ENCODE peak calls at places on chromosomes 4 and X, in nine cellular contexts. One of them, this sample, is unnamed.

GRCh38 chr4:57916479-57916878 is 806.3 kb upstream of the IGFBP7 start:
- DNase-seq in hippocampal formation: no peak
- DNase-seq in CD4-positive, alpha-beta T cell: no peak
- DNase-seq in activated gamma-delta T cell treated with Interleukin-2 at 50 U/mL for 16 hours: no peak
- DNase-seq in stimulated activated naive CD4-positive, alpha-beta T cell: no peak
- DNase-seq in choroid plexus epithelial cell: no peak
- DNase-seq in neural crest cell: no peak
- DNase-seq in stomach: no peak
- DNase-seq in GM04504: no peak
- DNase-seq in this sample: no peak

GRCh38 chrX:94908171-94908570 is 1234.2 kb downstream of the FAM133A start:
- DNase-seq in hippocampal formation: no peak
- DNase-seq in CD4-positive, alpha-beta T cell: no peak
- DNase-seq in activated gamma-delta T cell treated with Interleukin-2 at 50 U/mL for 16 hours: no peak
- DNase-seq in stimulated activated naive CD4-positive, alpha-beta T cell: no peak
- DNase-seq in choroid plexus epithelial cell: no peak
- DNase-seq in neural crest cell: no peak
- DNase-seq in stomach: no peak
- DNase-seq in GM04504: no peak
- DNase-seq in this sample: no peak

GRCh38 chr4:139515531-139515958 is 40.5 kb downstream of the SETD7 start:
- DNase-seq in hippocampal formation: no peak
- DNase-seq in CD4-positive, alpha-beta T cell: no peak
- DNase-seq in activated gamma-delta T cell treated with Interleukin-2 at 50 U/mL for 16 hours: no peak
- DNase-seq in stimulated activated naive CD4-positive, alpha-beta T cell: no peak
- DNase-seq in choroid plexus epithelial cell: no peak
- DNase-seq in neural crest cell: no peak
- DNase-seq in stomach: no peak
- DNase-seq in GM04504: no peak
- DNase-seq in this sample: no peak

GRCh38 chrX:3143043-3143799 is 102.0 kb downstream of the ARSF start:
- DNase-seq in hippocampal formation: no peak
- DNase-seq in CD4-positive, alpha-beta T cell: no peak
- DNase-seq in activated gamma-delta T cell treated with Interleukin-2 at 50 U/mL for 16 hours: no peak
- DNase-seq in stimulated activated naive CD4-positive, alpha-beta T cell: no peak
- DNase-seq in choroid plexus epithelial cell: no peak
- DNase-seq in neural crest cell: no peak
- DNase-seq in stomach: no peak
- DNase-seq in GM04504: no peak
- DNase-seq in this sample: no peak

GRCh38 chr4:81550005-81550896 is 78.5 kb upstream of the RASGEF1B start:
- DNase-seq in hippocampal formation: no peak
- DNase-seq in CD4-positive, alpha-beta T cell: no peak
- DNase-seq in activated gamma-delta T cell treated with Interleukin-2 at 50 U/mL for 16 hours: no peak
- DNase-seq in stimulated activated naive CD4-positive, alpha-beta T cell: no peak
- DNase-seq in choroid plexus epithelial cell: peak; percentile 5
- DNase-seq in neural crest cell: no peak
- DNase-seq in stomach: no peak
- DNase-seq in GM04504: no peak
- DNase-seq in this sample: no peak

GRCh38 chr4:40484346-40484745 is 145.3 kb downstream of the RBM47 start:
- DNase-seq in hippocampal formation: no peak
- DNase-seq in CD4-positive, alpha-beta T cell: no peak
- DNase-seq in activated gamma-delta T cell treated with Interleukin-2 at 50 U/mL for 16 hours: no peak
- DNase-seq in stimulated activated naive CD4-positive, alpha-beta T cell: no peak
- DNase-seq in choroid plexus epithelial cell: no peak
- DNase-seq in neural crest cell: no peak
- DNase-seq in stomach: no peak
- DNase-seq in GM04504: no peak
- DNase-seq in this sample: no peak

GRCh38 chr4:165600959-165601674 is 222.3 kb downstream of the CPE start:
- DNase-seq in hippocampal formation: no peak
- DNase-seq in CD4-positive, alpha-beta T cell: no peak
- DNase-seq in activated gamma-delta T cell treated with Interleukin-2 at 50 U/mL for 16 hours: no peak
- DNase-seq in stimulated activated naive CD4-positive, alpha-beta T cell: no peak
- DNase-seq in choroid plexus epithelial cell: no peak
- DNase-seq in neural crest cell: no peak
- DNase-seq in stomach: no peak
- DNase-seq in GM04504: no peak
- DNase-seq in this sample: no peak

GRCh38 chr4:113355550-113356371 is 306.3 kb downstream of the ANK2 start:
- DNase-seq in hippocampal formation: peak; percentile 17
- DNase-seq in CD4-positive, alpha-beta T cell: peak; percentile 35
- DNase-seq in activated gamma-delta T cell treated with Interleukin-2 at 50 U/mL for 16 hours: peak; percentile 48
- DNase-seq in stimulated activated naive CD4-positive, alpha-beta T cell: no peak
- DNase-seq in choroid plexus epithelial cell: peak; percentile 83
- DNase-seq in neural crest cell: no peak
- DNase-seq in stomach: no peak
- DNase-seq in GM04504: peak; percentile 76
- DNase-seq in this sample: peak; percentile 13

GRCh38 chr4:138522366-138522765 is 280.2 kb upstream of the SLC7A11 start:
- DNase-seq in hippocampal formation: no peak
- DNase-seq in CD4-positive, alpha-beta T cell: no peak
- DNase-seq in activated gamma-delta T cell treated with Interleukin-2 at 50 U/mL for 16 hours: no peak
- DNase-seq in stimulated activated naive CD4-positive, alpha-beta T cell: no peak
- DNase-seq in choroid plexus epithelial cell: peak; percentile 71
- DNase-seq in neural crest cell: no peak
- DNase-seq in stomach: no peak
- DNase-seq in GM04504: no peak
- DNase-seq in this sample: no peak

GRCh38 chr4:15234101-15234500 is 193.7 kb upstream of the C1QTNF7 start:
- DNase-seq in hippocampal formation: no peak
- DNase-seq in CD4-positive, alpha-beta T cell: no peak
- DNase-seq in activated gamma-delta T cell treated with Interleukin-2 at 50 U/mL for 16 hours: no peak
- DNase-seq in stimulated activated naive CD4-positive, alpha-beta T cell: no peak
- DNase-seq in choroid plexus epithelial cell: peak; percentile 89
- DNase-seq in neural crest cell: no peak
- DNase-seq in stomach: no peak
- DNase-seq in GM04504: peak; percentile 64
- DNase-seq in this sample: no peak

GRCh38 chrX:51420610-51421009 is 75.8 kb downstream of the NUDT11 start:
- DNase-seq in hippocampal formation: no peak
- DNase-seq in CD4-positive, alpha-beta T cell: no peak
- DNase-seq in activated gamma-delta T cell treated with Interleukin-2 at 50 U/mL for 16 hours: peak; percentile 28
- DNase-seq in stimulated activated naive CD4-positive, alpha-beta T cell: no peak
- DNase-seq in choroid plexus epithelial cell: peak; percentile 60
- DNase-seq in neural crest cell: peak; percentile 28
- DNase-seq in stomach: no peak
- DNase-seq in GM04504: peak; percentile 8
- DNase-seq in this sample: peak; percentile 16

GRCh38 chr4:112604590-112604989 is 32.1 kb downstream of the ZGRF1 start:
- DNase-seq in hippocampal formation: peak; percentile 11
- DNase-seq in CD4-positive, alpha-beta T cell: peak; percentile 12
- DNase-seq in activated gamma-delta T cell treated with Interleukin-2 at 50 U/mL for 16 hours: peak; percentile 21
- DNase-seq in stimulated activated naive CD4-positive, alpha-beta T cell: peak; percentile 1
- DNase-seq in choroid plexus epithelial cell: peak; percentile 84
- DNase-seq in neural crest cell: peak; percentile 52
- DNase-seq in stomach: no peak
- DNase-seq in GM04504: peak; percentile 37
- DNase-seq in this sample: peak; percentile 17

GRCh38 chrX:47991263-47992092 is 12.3 kb downstream of the ZNF182 start:
- DNase-seq in hippocampal formation: no peak
- DNase-seq in CD4-positive, alpha-beta T cell: no peak
- DNase-seq in activated gamma-delta T cell treated with Interleukin-2 at 50 U/mL for 16 hours: no peak
- DNase-seq in stimulated activated naive CD4-positive, alpha-beta T cell: peak; percentile 5
- DNase-seq in choroid plexus epithelial cell: peak; percentile 70
- DNase-seq in neural crest cell: no peak
- DNase-seq in stomach: no peak
- DNase-seq in GM04504: no peak
- DNase-seq in this sample: no peak

GRCh38 chr4:31408136-31408535 is 688.0 kb downstream of the PCDH7 start:
- DNase-seq in hippocampal formation: no peak
- DNase-seq in CD4-positive, alpha-beta T cell: no peak
- DNase-seq in activated gamma-delta T cell treated with Interleukin-2 at 50 U/mL for 16 hours: no peak
- DNase-seq in stimulated activated naive CD4-positive, alpha-beta T cell: no peak
- DNase-seq in choroid plexus epithelial cell: peak; percentile 25
- DNase-seq in neural crest cell: no peak
- DNase-seq in stomach: no peak
- DNase-seq in GM04504: no peak
- DNase-seq in this sample: no peak

GRCh38 chr4:182454440-182455013 is 211.3 kb downstream of the TENM3 start:
- DNase-seq in hippocampal formation: no peak
- DNase-seq in CD4-positive, alpha-beta T cell: no peak
- DNase-seq in activated gamma-delta T cell treated with Interleukin-2 at 50 U/mL for 16 hours: no peak
- DNase-seq in stimulated activated naive CD4-positive, alpha-beta T cell: no peak
- DNase-seq in choroid plexus epithelial cell: peak; percentile 23
- DNase-seq in neural crest cell: no peak
- DNase-seq in stomach: no peak
- DNase-seq in GM04504: no peak
- DNase-seq in this sample: no peak

GRCh38 chr4:158656439-158656838 is 15.2 kb downstream of the C4orf46 start:
- DNase-seq in hippocampal formation: no peak
- DNase-seq in CD4-positive, alpha-beta T cell: no peak
- DNase-seq in activated gamma-delta T cell treated with Interleukin-2 at 50 U/mL for 16 hours: no peak
- DNase-seq in stimulated activated naive CD4-positive, alpha-beta T cell: no peak
- DNase-seq in choroid plexus epithelial cell: no peak
- DNase-seq in neural crest cell: peak; percentile 12
- DNase-seq in stomach: no peak
- DNase-seq in GM04504: no peak
- DNase-seq in this sample: no peak

GRCh38 chr4:7902826-7903225 is 36.8 kb downstream of the AFAP1 start:
- DNase-seq in hippocampal formation: no peak
- DNase-seq in CD4-positive, alpha-beta T cell: no peak
- DNase-seq in activated gamma-delta T cell treated with Interleukin-2 at 50 U/mL for 16 hours: no peak
- DNase-seq in stimulated activated naive CD4-positive, alpha-beta T cell: no peak
- DNase-seq in choroid plexus epithelial cell: no peak
- DNase-seq in neural crest cell: no peak
- DNase-seq in stomach: no peak
- DNase-seq in GM04504: no peak
- DNase-seq in this sample: no peak

GRCh38 chr4:8724436-8725070 is 132.0 kb downstream of the CPZ start:
- DNase-seq in hippocampal formation: no peak
- DNase-seq in CD4-positive, alpha-beta T cell: no peak
- DNase-seq in activated gamma-delta T cell treated with Interleukin-2 at 50 U/mL for 16 hours: no peak
- DNase-seq in stimulated activated naive CD4-positive, alpha-beta T cell: no peak
- DNase-seq in choroid plexus epithelial cell: no peak
- DNase-seq in neural crest cell: no peak
- DNase-seq in stomach: peak; percentile 16
- DNase-seq in GM04504: no peak
- DNase-seq in this sample: no peak

GRCh38 chr4:94426783-94427182 is 25.0 kb upstream of the PDLIM5 start:
- DNase-seq in hippocampal formation: no peak
- DNase-seq in CD4-positive, alpha-beta T cell: no peak
- DNase-seq in activated gamma-delta T cell treated with Interleukin-2 at 50 U/mL for 16 hours: no peak
- DNase-seq in stimulated activated naive CD4-positive, alpha-beta T cell: no peak
- DNase-seq in choroid plexus epithelial cell: no peak
- DNase-seq in neural crest cell: no peak
- DNase-seq in stomach: no peak
- DNase-seq in GM04504: no peak
- DNase-seq in this sample: no peak

GRCh38 chr4:84957509-84958420 is 8.7 kb downstream of the WDFY3 start:
- DNase-seq in hippocampal formation: no peak
- DNase-seq in CD4-positive, alpha-beta T cell: no peak
- DNase-seq in activated gamma-delta T cell treated with Interleukin-2 at 50 U/mL for 16 hours: no peak
- DNase-seq in stimulated activated naive CD4-positive, alpha-beta T cell: no peak
- DNase-seq in choroid plexus epithelial cell: no peak
- DNase-seq in neural crest cell: no peak
- DNase-seq in stomach: no peak
- DNase-seq in GM04504: no peak
- DNase-seq in this sample: no peak

GRCh38 chrX:83759872-83760271 is 101.1 kb upstream of the CYLC1 start:
- DNase-seq in hippocampal formation: no peak
- DNase-seq in CD4-positive, alpha-beta T cell: no peak
- DNase-seq in activated gamma-delta T cell treated with Interleukin-2 at 50 U/mL for 16 hours: no peak
- DNase-seq in stimulated activated naive CD4-positive, alpha-beta T cell: no peak
- DNase-seq in choroid plexus epithelial cell: peak; percentile 6
- DNase-seq in neural crest cell: no peak
- DNase-seq in stomach: no peak
- DNase-seq in GM04504: no peak
- DNase-seq in this sample: no peak

This sample was measured in T follicular helper cell.